ENCODE peak calls at places on chromosome 17, in ten cellular contexts. I, V, W, Q, M, C, F, Y, O and S are unnamed samples.

GRCh38 chr17:63500548-63501390 is 22.4 kb upstream of the KCNH6 start:
- DNase-seq in I (no peak), V (no peak), W (no peak), Q (no peak), M (no peak), C (no peak), F (no peak), Y (no peak), O (no peak), S (no peak)

GRCh38 chr17:67071595-67071994 is 27.2 kb downstream of the CACNG1 start:
- DNase-seq in I (no peak), V (no peak), W (no peak), Q (no peak), M (no peak), C (no peak), F (no peak), Y (no peak), O (no peak), S (no peak)

GRCh38 chr17:68491864-68492263 is 20.4 kb upstream of the PRKAR1A start:
- DNase-seq in I (no peak), V (peak; percentile 40), W (no peak), Q (no peak), M (no peak), C (no peak), F (no peak), Y (no peak), O (no peak), S (peak; percentile 73)

GRCh38 chr17:410674-411401 is 58.2 kb upstream of the RPH3AL start:
- DNase-seq in I (no peak), V (no peak), W (no peak), Q (no peak), M (no peak), C (no peak), F (no peak), Y (no peak), O (no peak), S (peak; percentile 11)

GRCh38 chr17:81380117-81380516 is 15.1 kb upstream of the BAHCC1 start:
- DNase-seq in I (no peak), V (no peak), W (no peak), Q (no peak), M (no peak), C (no peak), F (no peak), Y (no peak), O (no peak), S (no peak)

GRCh38 chr17:30495586-30495985 is 18.4 kb downstream of the GOSR1 start:
- DNase-seq in I (no peak), V (no peak), W (no peak), Q (no peak), M (no peak), C (no peak), F (no peak), Y (no peak), O (no peak), S (no peak)

GRCh38 chr17:64240741-64241347 is 22.2 kb downstream of the TEX2 start:
- DNase-seq in I (peak; percentile 78), V (peak; percentile 34), W (peak; percentile 91), Q (peak; percentile 94), M (no peak), C (no peak), F (no peak), Y (peak; percentile 60), O (peak; percentile 31), S (peak; percentile 93)

GRCh38 chr17:327971-328370 is 24.6 kb downstream of the RPH3AL start:
- DNase-seq in I (no peak), V (no peak), W (no peak), Q (no peak), M (no peak), C (no peak), F (no peak), Y (no peak), O (no peak), S (no peak)

DNA sequence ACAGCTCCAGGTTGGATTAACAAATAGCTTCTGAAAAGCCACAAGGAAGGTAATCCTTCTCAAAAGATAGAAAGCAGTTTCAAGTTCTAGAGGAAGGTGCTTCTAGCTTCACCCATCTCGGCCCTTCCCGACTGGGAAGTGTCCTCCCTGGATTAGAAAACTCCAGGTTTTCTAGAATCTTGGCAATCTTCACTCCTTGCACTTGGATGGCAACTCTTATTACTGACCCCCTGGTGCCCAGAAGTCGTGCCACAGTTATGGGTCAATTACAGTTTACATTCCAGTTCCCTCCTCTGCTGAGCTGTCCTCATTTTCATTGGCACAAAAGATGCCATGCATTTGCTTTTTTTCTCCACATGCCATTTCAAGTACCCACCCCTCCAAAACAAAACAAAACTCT is 65.6 kb downstream of the SMG6 start:
- DNase-seq in I (no peak), V (no peak), W (no peak), Q (no peak), M (no peak), C (no peak), F (no peak), Y (no peak), O (no peak), S (no peak)
- TF ChIP-seq CTCF in I (no peak), V (no peak), W (no peak), Q (no peak), M (no peak), C (no peak), F (no peak), Y (no peak), O (no peak), S (no peak)

GRCh38 chr17:40298726-40299125 is 10.3 kb upstream of the RARA start:
- DNase-seq in I (no peak), V (no peak), W (no peak), Q (no peak), M (no peak), C (no peak), F (no peak), Y (no peak), O (peak; percentile 20), S (no peak)

GRCh38 chr17:40304464-40304863 is 4.5 kb upstream of the RARA start:
- DNase-seq in I (no peak), V (no peak), W (peak; percentile 77), Q (no peak), M (no peak), C (no peak), F (no peak), Y (no peak), O (no peak), S (peak; percentile 88)

GRCh38 chr17:40303706-40304450 is 5.1 kb upstream of the RARA start:
- DNase-seq in I (no peak), V (no peak), W (peak; percentile 57), Q (no peak), M (no peak), C (no peak), F (no peak), Y (no peak), O (no peak), S (peak; percentile 89)

GRCh38 chr17:40303009-40303657 is 5.8 kb upstream of the RARA start:
- DNase-seq in I (no peak), V (no peak), W (peak; percentile 85), Q (no peak), M (no peak), C (peak; percentile 53), F (no peak), Y (no peak), O (peak; percentile 67), S (peak; percentile 85)

GRCh38 chr17:40301315-40301714 is 7.7 kb upstream of the RARA start:
- DNase-seq in I (no peak), V (no peak), W (no peak), Q (no peak), M (no peak), C (no peak), F (no peak), Y (no peak), O (no peak), S (no peak)
- TF ChIP-seq CTCF in I (peak; percentile 23), V (peak; percentile 30), W (peak; percentile 28), Q (no peak), M (no peak), C (peak; percentile 55), F (peak; percentile 11), Y (no peak), O (peak; percentile 39), S (peak; percentile 22)

GRCh38 chr17:36867716-36868115 is 69.6 kb upstream of the LHX1 start:
- DNase-seq in I (no peak), V (no peak), W (no peak), Q (no peak), M (no peak), C (no peak), F (no peak), Y (no peak), O (no peak), S (no peak)

GRCh38 chr17:36869441-36869840 is 67.8 kb upstream of the LHX1 start:
- DNase-seq in I (no peak), V (no peak), W (no peak), Q (no peak), M (no peak), C (no peak), F (no peak), Y (no peak), O (no peak), S (no peak)

GRCh38 chr17:36870618-36871002 is 66.7 kb upstream of the LHX1 start:
- DNase-seq in I (no peak), V (no peak), W (no peak), Q (no peak), M (no peak), C (no peak), F (no peak), Y (no peak), O (no peak), S (no peak)

GRCh38 chr17:36864827-36865320 is 72.4 kb upstream of the LHX1 start:
- DNase-seq in I (no peak), V (no peak), W (no peak), Q (no peak), M (no peak), C (no peak), F (no peak), Y (no peak), O (no peak), S (no peak)

DNA sequence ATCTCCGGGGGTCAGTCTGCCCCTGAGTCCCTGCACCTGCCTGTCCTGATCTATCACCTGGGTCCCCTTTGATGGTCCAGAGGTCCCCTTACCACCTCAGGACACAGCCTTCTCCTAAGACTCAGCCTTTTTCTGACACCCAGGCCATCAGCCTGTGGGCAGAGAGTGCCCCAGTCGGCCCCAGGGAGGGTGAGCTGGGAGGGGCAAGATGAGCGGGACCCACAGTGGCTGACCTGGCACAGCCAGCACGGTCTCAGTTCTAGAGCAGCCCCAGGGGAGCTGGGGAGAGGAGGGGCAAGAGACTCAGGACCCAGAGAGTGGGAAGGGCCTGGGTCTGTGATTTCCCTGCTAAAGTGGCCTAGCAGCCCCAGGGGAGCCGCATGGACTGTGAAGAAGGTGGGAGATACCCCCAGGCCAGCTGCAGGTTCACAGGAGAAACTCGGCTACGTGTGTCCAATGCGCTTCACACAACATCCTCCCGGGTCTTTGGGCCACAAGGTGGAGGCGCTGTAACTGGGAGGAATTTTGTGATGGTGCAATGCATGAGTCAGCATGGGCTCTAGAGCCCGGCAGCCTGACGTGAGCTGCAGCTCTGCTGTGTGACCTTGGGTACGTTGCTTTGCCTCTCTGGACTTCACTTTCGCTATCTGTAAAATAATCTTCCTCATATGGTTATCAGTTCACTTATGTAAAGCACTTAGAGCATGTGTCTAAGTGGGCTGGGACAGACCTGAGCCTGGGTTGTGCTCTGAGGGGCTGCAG is 67.2 kb upstream of the LHX1 start:
- DNase-seq in I (no peak), V (no peak), W (peak; percentile 17), Q (no peak), M (no peak), C (no peak), F (no peak), Y (no peak), O (peak; percentile 20), S (peak; percentile 38)
- TF ChIP-seq CTCF in I (no peak), V (no peak), W (no peak), Q (no peak), M (peak; percentile 19), C (no peak), F (no peak), Y (no peak), O (peak; percentile 32), S (peak; percentile 3)

DNA sequence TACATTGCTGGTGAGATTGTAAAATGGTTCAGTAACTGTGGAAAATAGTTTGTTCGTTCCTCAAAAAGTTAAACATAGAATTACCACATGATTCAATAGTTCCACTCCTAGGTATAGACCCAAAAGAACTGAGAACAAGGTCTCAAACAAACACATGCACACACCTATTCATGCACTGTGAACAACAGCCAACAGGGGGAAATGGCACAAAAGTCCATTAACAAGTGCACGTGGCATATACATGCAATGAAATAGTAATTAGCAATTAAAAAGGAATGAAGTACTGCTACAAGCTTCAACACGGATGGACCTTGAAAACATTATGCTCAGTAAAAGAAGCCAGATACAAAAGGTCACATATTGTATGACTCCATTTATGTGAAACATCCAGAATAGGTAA is 23.8 kb downstream of the SDK2 start:
- DNase-seq in I (no peak), V (no peak), W (no peak), Q (no peak), M (no peak), C (no peak), F (no peak), Y (no peak), O (no peak), S (no peak)
- TF ChIP-seq CTCF in I (no peak), V (no peak), W (no peak), Q (no peak), M (no peak), C (no peak), F (no peak), Y (no peak), O (no peak), S (no peak)